ENCODE peak calls at places on chromosomes 5 and 9, in four cellular contexts. I is WTC11; S is SJCRH30; L is activated T-cell treated with anti-CD3 and anti-CD28 coated beads, Interleukin-2, amount 50 U/mL, for 72 hours. V is an unnamed sample.
A peak's percentile ranks its signal among the peaks of the same experiment; 100 is the strongest.

GRCh38 chr5:119811443-119811842 is 182.1 kb downstream of the FAM170A start:
- DNase-seq in S (no peak), I (no peak), L (no peak), V (no peak)

GRCh38 chr9:123011878-123012528 is 21.5 kb upstream of the GPR21 start:
- DNase-seq in S (no peak), L (no peak), I (no peak), V (peak; percentile 81)

GRCh38 chr9:127308559-127309429 is 44.2 kb downstream of the GARNL3 start:
- DNase-seq in L (no peak), S (no peak), I (no peak), V (peak; percentile 87)

GRCh38 chr9:91589101-91589553 is 165.5 kb upstream of the NFIL3 start:
- DNase-seq in S (no peak), I (no peak), L (no peak), V (peak; percentile 78)

GRCh38 chr9:135705376-135705775 is 3.4 kb downstream of the KCNT1 start:
- DNase-seq in L (no peak), S (peak; percentile 58), I (no peak), V (no peak)

GRCh38 chr5:34687269-34688011 is 31.3 kb downstream of the RAI14 start:
- DNase-seq in I (no peak), L (no peak), S (peak; percentile 45), V (no peak)

GRCh38 chr9:89185980-89186379 is 7.4 kb upstream of the SHC3 start:
- DNase-seq in L (no peak), I (peak; percentile 67), S (peak; percentile 70), V (peak; percentile 32)

GRCh38 chr5:116296335-116297072 is 211.7 kb downstream of the COMMD10 start:
- DNase-seq in S (no peak), L (no peak), I (no peak), V (no peak)

GRCh38 chr5:149238540-149238939 is 33.1 kb upstream of the AFAP1L1 start:
- DNase-seq in S (no peak), I (no peak), L (no peak), V (peak; percentile 28)

GRCh38 chr5:149400304-149400703 is 21.2 kb upstream of the IL17B start:
- DNase-seq in L (no peak), I (no peak), S (peak; percentile 72), V (no peak)

GRCh38 chr9:130042406-130042930 is 521 bp downstream of the FNBP1 start:
- DNase-seq in L (peak; percentile 48), S (peak; percentile 48), I (peak; percentile 56), V (peak; percentile 70)

GRCh38 chr5:61866930-61867329 is 439.1 kb upstream of the KIF2A start:
- DNase-seq in L (no peak), S (peak; percentile 27), I (no peak), V (peak; percentile 1)

GRCh38 chr9:132488611-132489010 is 78.6 kb downstream of the CFAP77 start:
- DNase-seq in S (no peak), I (no peak), L (no peak), V (no peak)

GRCh38 chr5:43729846-43730478 is 127.0 kb downstream of the NNT start:
- DNase-seq in L (no peak), I (no peak), S (peak; percentile 54), V (peak; percentile 73)

GRCh38 chr5:81971086-81971693 is 633 bp upstream of the ATG10 start:
- DNase-seq in L (peak; percentile 8), S (peak; percentile 58), I (no peak), V (peak; percentile 64)

GRCh38 chr5:89968870-89969472 is 440.6 kb downstream of the CETN3 start:
- DNase-seq in S (peak; percentile 78), I (no peak), L (no peak), V (peak; percentile 65)

GRCh38 chr5:158271155-158271554 is 412.2 kb upstream of the CLINT1 start:
- DNase-seq in S (no peak), I (no peak), L (no peak), V (no peak)

GRCh38 chr9:127166651-127167524 is 44.5 kb upstream of the ANGPTL2 start:
- DNase-seq in S (no peak), I (no peak), L (no peak), V (no peak)

GRCh38 chr9:127854169-127854833 is at the start of gene ENG:
- DNase-seq in L (peak; percentile 55), I (peak; percentile 62), S (peak; percentile 86), V (peak; percentile 81)

GRCh38 chr5:95283022-95283615 is 1.8 kb downstream of the MCTP1 start:
- DNase-seq in S (peak; percentile 21), L (no peak), I (no peak), V (no peak)

GRCh38 chr5:173395257-173395932 is 67.2 kb upstream of the STC2 start:
- DNase-seq in I (peak; percentile 20), L (no peak), S (no peak), V (peak; percentile 61)

GRCh38 chr9:107141967-107142366 is 141.1 kb upstream of the RAD23B start:
- DNase-seq in S (no peak), L (no peak), I (no peak), V (peak; percentile 22)

GRCh38 chr9:114837923-114838322 is 32.1 kb upstream of the TNFSF15 start:
- DNase-seq in L (no peak), I (no peak), S (no peak), V (no peak)

GRCh38 chr5:172683264-172683663 is 42.2 kb downstream of the NEURL1B start:
- DNase-seq in I (peak; percentile 54), L (no peak), S (no peak), V (no peak)

GRCh38 chr9:692636-693459 is 148.6 kb upstream of the DMRT1 start:
- DNase-seq in S (peak; percentile 74), L (no peak), I (no peak), V (peak; percentile 69)

GRCh38 chr5:167970002-167970401 is 321.4 kb upstream of the WWC1 start:
- DNase-seq in L (no peak), I (no peak), S (no peak), V (peak; percentile 12)

GRCh38 chr9:80305136-80305535 is 733.4 kb downstream of the TLE4 start:
- DNase-seq in S (peak; percentile 18), I (no peak), L (no peak), V (peak; percentile 56)

GRCh38 chr9:12922209-12922914 is 147.5 kb downstream of the LURAP1L start:
- DNase-seq in I (no peak), L (no peak), S (no peak), V (peak; percentile 56)

GRCh38 chr5:139492700-139493192 is 10.2 kb upstream of the STING1 start:
- DNase-seq in S (peak; percentile 27), I (no peak), L (no peak), V (peak; percentile 66)

GRCh38 chr9:20494035-20494434 is 128.3 kb downstream of the MLLT3 start:
- DNase-seq in S (no peak), L (no peak), I (no peak), V (no peak)

GRCh38 chr5:143562935-143563334 is 159.4 kb upstream of the NR3C1 start:
- DNase-seq in S (peak; percentile 5), L (no peak), I (no peak), V (peak; percentile 75)

GRCh38 chr5:67842806-67843205 is 372.8 kb upstream of the PIK3R1 start:
- DNase-seq in S (peak; percentile 3), I (peak; percentile 23), L (no peak), V (peak; percentile 59)

GRCh38 chr5:170131235-170131634 is 25.5 kb downstream of the FOXI1 start:
- DNase-seq in L (no peak), S (no peak), I (no peak), V (no peak)

GRCh38 chr9:33677961-33678360 is 117.4 kb upstream of the PRSS3 start:
- DNase-seq in L (no peak), S (no peak), I (no peak), V (no peak)

GRCh38 chr5:173283318-173284288 is 44.6 kb downstream of the STC2 start:
- DNase-seq in I (peak; percentile 87), S (peak; percentile 85), L (peak; percentile 82), V (peak; percentile 81)

GRCh38 chr5:1462358-1462757 is 17.1 kb upstream of the SLC6A3 start:
- DNase-seq in L (no peak), S (no peak), I (peak; percentile 6), V (no peak)

V was measured in adipocyte.